ENCODE peak calls at places on chromosome 4, in ten cellular contexts. S is AG04450, I is body of pancreas, G is epithelial cell of esophagus, Z is PC-3, H is H9, J is fibroblast of the aortic adventitia, N is progenitor cell of endocrine pancreas, R is esophagus muscularis mucosa, Q is sigmoid colon. K is an unnamed sample.

GRCh38 chr4:165208741-165209388 is 1.5 kb downstream of the KLHL2 start:
- DNase-seq in I (no peak), Q (no peak), J (peak), H (no peak), S (no peak), N (no peak), R (no peak), G (peak), Z (peak), K (no peak)

GRCh38 chr4:187480146-187481145 is 515.1 kb upstream of the ZFP42 start:
- DNase-seq in G (peak), S (no peak), N (no peak), Z (peak), H (no peak), I (no peak), Q (no peak), J (no peak), R (peak), K (peak)

GRCh38 chr4:139188648-139189416 is 11.8 kb upstream of the ELF2 start:
- DNase-seq in G (no peak), R (no peak), S (no peak), Z (no peak), H (no peak), J (no peak), N (no peak), I (no peak), Q (no peak), K (no peak)

GRCh38 chr4:83917572-83917971 is 381.7 kb downstream of the GPAT3 start:
- DNase-seq in G (peak), H (no peak), I (no peak), Z (no peak), R (no peak), J (peak), Q (no peak), N (no peak), S (no peak), K (no peak)

GRCh38 chr4:2079006-2079405 is 19.9 kb downstream of the NAT8L start:
- DNase-seq in R (no peak), I (no peak), H (peak), Z (no peak), J (no peak), G (no peak), S (no peak), N (no peak), Q (peak), K (no peak)

GRCh38 chr4:113327513-113327912 is 278.1 kb downstream of the ANK2 start:
- DNase-seq in Q (no peak), R (no peak), Z (no peak), N (no peak), H (no peak), G (no peak), J (peak), I (no peak), S (no peak), K (no peak)

GRCh38 chr4:70838972-70839536 is 636 bp downstream of the GRSF1 start:
- DNase-seq in N (peak), Q (peak), J (peak), Z (peak), I (peak), S (peak), G (peak), R (peak), H (peak), K (peak)

GRCh38 chr4:112120021-112120420 is 25.2 kb upstream of the FAM241A start:
- DNase-seq in H (no peak), R (no peak), N (no peak), Q (no peak), S (no peak), G (no peak), Z (no peak), I (no peak), J (no peak), K (no peak)

GRCh38 chr4:186715077-186715476 is 8.6 kb downstream of the FAT1 start:
- DNase-seq in J (no peak), H (no peak), N (no peak), Q (no peak), S (no peak), Z (no peak), R (no peak), G (no peak), I (no peak), K (no peak)

GRCh38 chr4:40681600-40682297 is 52.1 kb upstream of the RBM47 start:
- DNase-seq in G (no peak), H (no peak), Q (no peak), Z (no peak), I (no peak), R (no peak), S (no peak), J (no peak), N (no peak), K (no peak)

GRCh38 chr4:177339794-177340374 is 30.2 kb downstream of the NEIL3 start:
- DNase-seq in S (peak), Z (peak), I (no peak), G (peak), Q (no peak), R (no peak), H (no peak), J (peak), N (no peak), K (peak)

GRCh38 chr4:117227925-117228324 is 142.5 kb upstream of the TRAM1L1 start:
- DNase-seq in G (peak), I (no peak), Q (no peak), Z (no peak), R (no peak), N (no peak), H (no peak), S (no peak), J (no peak), K (no peak)

GRCh38 chr4:106898621-106899230 is 137.4 kb downstream of the DKK2 start:
- DNase-seq in H (peak), I (no peak), Z (peak), G (peak), N (peak), Q (no peak), R (no peak), S (peak), J (peak), K (peak)

GRCh38 chr4:94714360-94714759 is 43.4 kb upstream of the BMPR1B start:
- DNase-seq in Q (no peak), H (no peak), S (no peak), Z (no peak), R (no peak), J (peak), N (no peak), I (no peak), G (no peak), K (peak)

GRCh38 chr4:76803522-76803921 is 94.4 kb downstream of the SOWAHB start:
- DNase-seq in I (no peak), R (no peak), H (no peak), N (no peak), S (peak), G (peak), J (peak), Z (peak), Q (no peak), K (peak)

GRCh38 chr4:101037938-101038413 is 309.4 kb downstream of the PPP3CA start:
- DNase-seq in J (no peak), G (peak), S (no peak), H (no peak), I (no peak), N (no peak), Z (no peak), R (no peak), Q (no peak), K (peak)

GRCh38 chr4:26857278-26858034 is 3.2 kb upstream of the STIM2 start:
- DNase-seq in G (peak), J (peak), N (peak), R (peak), S (peak), I (peak), Q (peak), Z (peak), H (peak), K (peak)

GRCh38 chr4:113740857-113741379 is 20.6 kb downstream of the CAMK2D start:
- DNase-seq in Z (no peak), G (peak), J (no peak), Q (no peak), H (no peak), N (no peak), I (no peak), R (no peak), S (no peak), K (no peak)

GRCh38 chr4:26459054-26459755 is 31.1 kb downstream of the CCKAR start:
- DNase-seq in Z (peak), H (no peak), S (peak), Q (no peak), N (no peak), R (no peak), J (peak), G (peak), I (no peak), K (peak)

GRCh38 chr4:111454961-111455360 is 690.3 kb upstream of the FAM241A start:
- DNase-seq in Q (no peak), H (peak), Z (no peak), I (no peak), J (no peak), G (no peak), R (no peak), N (no peak), S (no peak), K (no peak)

GRCh38 chr4:37904824-37905223 is 13.9 kb downstream of the TBC1D1 start:
- DNase-seq in R (no peak), H (no peak), Q (no peak), G (no peak), N (no peak), Z (no peak), S (no peak), I (no peak), J (no peak), K (no peak)

GRCh38 chr4:84915396-84915780 is 51.1 kb downstream of the WDFY3 start:
- DNase-seq in S (no peak), Q (no peak), G (no peak), I (no peak), H (no peak), R (no peak), Z (no peak), J (peak), N (no peak), K (peak)

GRCh38 chr4:14853186-14853946 is 148.9 kb upstream of the CPEB2 start:
- DNase-seq in J (peak), Z (peak), Q (no peak), N (no peak), R (no peak), S (peak), G (peak), I (no peak), H (no peak), K (peak)

DNA sequence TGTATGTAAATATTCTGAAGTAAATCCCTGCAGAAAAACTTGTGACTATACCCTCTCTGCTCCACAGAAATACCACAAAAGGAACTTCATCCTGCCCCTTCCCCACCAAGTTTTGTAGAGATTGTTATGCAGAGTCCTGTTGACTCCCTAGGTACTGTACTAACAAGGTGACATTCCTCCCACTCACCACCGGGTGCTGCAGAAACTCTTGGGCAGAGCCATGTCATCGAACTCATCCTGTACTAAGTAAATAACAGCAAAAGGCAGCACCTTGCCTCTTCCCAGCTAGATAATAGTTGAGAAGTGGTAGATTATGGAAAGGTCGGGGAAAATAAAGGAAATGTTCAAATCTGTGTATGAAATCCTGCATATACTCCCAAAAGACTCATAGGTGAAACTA is 233.3 kb downstream of the STPG2 start:
- DNase-seq in R (no peak), J (no peak), G (peak), S (no peak), H (peak), I (no peak), Q (no peak), Z (peak), N (no peak), K (no peak)
- TF ChIP-seq CTCF in R (no peak), J (no peak), G (peak), S (no peak), H (peak), I (no peak), Q (no peak), Z (peak), N (peak), K (no peak)

DNA sequence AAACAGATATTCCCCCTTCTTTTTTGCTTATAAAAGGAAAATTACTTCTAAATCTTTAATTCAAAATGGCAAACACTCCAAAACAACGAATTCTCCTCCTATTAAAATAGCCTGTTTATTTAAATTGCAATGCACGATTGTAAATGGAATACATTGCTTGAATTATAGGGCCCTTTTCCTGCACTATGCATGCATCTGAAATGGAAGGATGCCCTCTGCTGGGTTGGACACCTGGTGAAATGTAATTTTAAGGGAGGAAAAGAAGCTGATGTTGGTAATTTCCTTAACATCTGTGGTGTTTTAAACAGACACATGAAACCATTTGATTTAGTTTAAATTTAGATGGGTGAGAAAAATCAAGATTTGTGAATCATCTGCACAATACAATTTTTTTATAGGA is 72.8 kb downstream of the GRXCR1 start:
- DNase-seq in I (no peak), S (no peak), J (no peak), N (no peak), Q (no peak), R (no peak), G (peak), H (no peak), Z (peak), K (no peak)
- TF ChIP-seq CTCF in I (no peak), S (no peak), J (no peak), N (peak), Q (peak), R (no peak), G (peak), H (peak), Z (peak), K (no peak)

GRCh38 chr4:178351185-178351584 is 908.9 kb upstream of the AGA start:
- DNase-seq in S (no peak), H (no peak), Z (no peak), I (no peak), N (no peak), G (no peak), J (no peak), R (no peak), Q (no peak), K (no peak)

GRCh38 chr4:178356725-178357124 is 914.5 kb upstream of the AGA start:
- DNase-seq in S (no peak), Q (no peak), I (no peak), G (peak), R (no peak), N (no peak), J (no peak), Z (no peak), H (peak), K (no peak)
- TF ChIP-seq CTCF in S (no peak), Q (no peak), I (no peak), G (no peak), R (no peak), N (no peak), J (no peak), Z (no peak), H (peak), K (no peak)

GRCh38 chr4:152559641-152560040 is 23.7 kb upstream of the FBXW7 start:
- DNase-seq in H (no peak), G (no peak), R (no peak), I (no peak), Q (no peak), N (no peak), J (no peak), S (no peak), Z (no peak), K (no peak)
- TF ChIP-seq CTCF in H (no peak), G (no peak), R (no peak), I (no peak), Q (no peak), N (no peak), J (no peak), S (no peak), Z (no peak), K (no peak)

GRCh38 chr4:137283737-137284136 is 248.6 kb downstream of the PCDH18 start:
- DNase-seq in R (no peak), Z (peak), S (no peak), I (no peak), Q (no peak), J (peak), G (peak), N (no peak), H (no peak), K (peak)
- TF ChIP-seq CTCF in R (peak), Z (peak), S (peak), I (no peak), Q (peak), J (peak), G (peak), N (no peak), H (peak), K (peak)

GRCh38 chr4:108056418-108056817 is 66.7 kb downstream of the HADH start:
- DNase-seq in J (no peak), H (no peak), N (no peak), S (no peak), G (no peak), Z (no peak), Q (no peak), R (no peak), I (no peak), K (no peak)

GRCh38 chr4:108058685-108059440 is 69.2 kb downstream of the HADH start:
- DNase-seq in N (no peak), H (no peak), I (no peak), J (no peak), Z (peak), G (peak), S (peak), Q (no peak), R (no peak), K (peak)

GRCh38 chr4:108055787-108056186 is 66.1 kb downstream of the HADH start:
- DNase-seq in Z (no peak), J (no peak), N (no peak), S (no peak), R (no peak), I (no peak), H (no peak), Q (no peak), G (no peak), K (no peak)

GRCh38 chr4:108060686-108061321 is 71.1 kb downstream of the HADH start:
- DNase-seq in S (no peak), H (no peak), I (no peak), Z (no peak), J (no peak), G (no peak), R (no peak), Q (no peak), N (no peak), K (no peak)

DNA sequence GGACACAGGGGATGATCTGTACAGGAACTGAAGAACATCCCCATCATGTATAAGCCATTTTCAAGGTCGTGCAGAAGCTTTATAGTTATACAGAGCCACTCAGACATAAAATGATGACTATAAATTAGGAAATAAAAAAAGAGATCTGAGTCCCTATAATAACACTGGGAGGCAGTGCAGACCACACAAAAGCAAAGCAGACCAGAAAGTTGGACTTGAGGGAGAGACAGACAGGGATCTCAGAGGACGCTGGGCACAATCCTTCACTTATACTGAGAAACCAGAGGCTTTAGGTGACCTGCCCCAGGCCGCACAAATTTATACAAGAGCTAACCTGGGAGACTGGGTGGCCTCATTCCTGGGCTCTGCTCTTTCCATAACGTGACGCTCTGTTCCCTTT is 70.5 kb downstream of the HADH start:
- DNase-seq in N (no peak), Q (no peak), Z (peak), H (peak), S (peak), G (peak), J (peak), R (no peak), I (peak), K (peak)
- TF ChIP-seq CTCF in N (peak), Q (no peak), Z (peak), H (peak), S (peak), G (peak), J (peak), R (no peak), I (no peak), K (peak)

GRCh38 chr4:7461171-7461570 is 26.4 kb upstream of the PSAPL1 start:
- DNase-seq in H (peak), Z (no peak), R (no peak), N (no peak), Q (no peak), S (no peak), G (no peak), I (no peak), J (no peak), K (no peak)

GRCh38 chr4:7463584-7464258 is 29.0 kb upstream of the PSAPL1 start:
- DNase-seq in J (no peak), N (no peak), Z (no peak), I (no peak), Q (no peak), R (no peak), G (no peak), H (no peak), S (no peak), K (no peak)

GRCh38 chr4:7460591-7460990 is 25.9 kb upstream of the PSAPL1 start:
- DNase-seq in Z (no peak), Q (no peak), H (no peak), J (no peak), G (no peak), S (no peak), N (no peak), R (no peak), I (no peak), K (no peak)

GRCh38 chr4:7464259-7464655 is 29.5 kb upstream of the PSAPL1 start:
- DNase-seq in S (no peak), J (no peak), R (no peak), N (no peak), G (no peak), Q (no peak), H (peak), I (no peak), Z (no peak), K (no peak)

DNA sequence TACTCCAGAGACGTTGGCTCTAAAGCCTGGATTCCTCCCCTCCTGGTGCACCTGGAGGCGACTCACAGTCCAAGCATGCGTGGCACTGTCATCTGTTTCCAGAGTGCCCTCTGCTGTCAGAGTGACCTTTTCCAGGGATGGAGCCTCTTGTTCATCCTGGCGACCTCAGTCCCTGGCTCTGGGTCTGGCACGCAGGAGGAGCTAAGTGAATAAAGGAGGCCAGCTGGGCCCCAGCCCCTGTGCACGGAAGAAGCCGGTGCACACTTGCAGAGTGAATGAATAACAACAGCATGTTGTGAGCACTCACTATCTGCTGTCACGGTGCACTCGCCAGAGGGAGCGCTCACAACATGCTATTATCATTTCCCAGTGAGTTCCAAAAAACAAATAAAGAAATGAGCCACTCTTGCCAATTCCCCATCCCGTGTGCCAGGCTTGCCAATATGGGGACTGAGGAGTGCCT is 27.8 kb upstream of the PSAPL1 start:
- DNase-seq in J (no peak), R (no peak), H (peak), G (no peak), S (no peak), Z (peak), N (no peak), Q (no peak), I (peak), K (peak)
- TF ChIP-seq CTCF in J (no peak), R (peak), H (peak), G (peak), S (peak), Z (peak), N (peak), Q (no peak), I (no peak), K (peak)

GRCh38 chr4:3209551-3210325 is 39.2 kb upstream of the MSANTD1 start:
- DNase-seq in I (no peak), S (no peak), J (no peak), H (no peak), N (no peak), Z (no peak), G (no peak), Q (no peak), R (no peak), K (no peak)

GRCh38 chr4:3206439-3207100 is 42.4 kb upstream of the MSANTD1 start:
- DNase-seq in S (no peak), N (no peak), H (no peak), I (no peak), J (no peak), Z (no peak), R (no peak), G (no peak), Q (no peak), K (no peak)

GRCh38 chr4:3205995-3206394 is 43.0 kb upstream of the MSANTD1 start:
- DNase-seq in S (no peak), Z (no peak), Q (no peak), I (no peak), J (no peak), G (no peak), H (no peak), N (no peak), R (no peak), K (no peak)

GRCh38 chr4:3208826-3209225 is 40.1 kb upstream of the MSANTD1 start:
- DNase-seq in S (no peak), N (no peak), Z (no peak), G (no peak), H (no peak), I (no peak), R (no peak), Q (no peak), J (no peak), K (no peak)

GRCh38 chr4:3207531-3208037 is 41.4 kb upstream of the MSANTD1 start:
- DNase-seq in J (peak), Z (no peak), N (no peak), Q (no peak), S (no peak), G (peak), R (no peak), H (no peak), I (no peak), K (peak)
- TF ChIP-seq CTCF in J (no peak), Z (no peak), N (peak), Q (no peak), S (peak), G (peak), R (no peak), H (peak), I (no peak), K (peak)

K was measured in HFFc6.